ENCODE peak calls at places on chromosome 20, in five cellular contexts. One of them, this sample, is unnamed.

GRCh38 chr20:58524814-58525213 is 9.6 kb upstream of the APCDD1L start:
- DNase-seq in left ventricle myocardium inferior: no peak
- DNase-seq in foreskin fibroblast: peak; percentile 7
- DNase-seq in mucosa of descending colon: no peak
- DNase-seq in spleen: no peak
- DNase-seq in this sample: peak; percentile 94

GRCh38 chr20:63091901-63092659 is 85.3 kb upstream of the BHLHE23 start:
- DNase-seq in spleen: peak; percentile 66
- DNase-seq in left ventricle myocardium inferior: peak; percentile 12
- DNase-seq in mucosa of descending colon: no peak
- DNase-seq in foreskin fibroblast: no peak
- DNase-seq in this sample: no peak

GRCh38 chr20:33673411-33674293 is 576 bp downstream of the NECAB3 start:
- DNase-seq in foreskin fibroblast: no peak
- DNase-seq in left ventricle myocardium inferior: no peak
- DNase-seq in spleen: no peak
- DNase-seq in mucosa of descending colon: no peak
- DNase-seq in this sample: peak; percentile 19

GRCh38 chr20:46930940-46931339 is 36.3 kb downstream of the EYA2 start:
- DNase-seq in foreskin fibroblast: no peak
- DNase-seq in mucosa of descending colon: no peak
- DNase-seq in spleen: no peak
- DNase-seq in left ventricle myocardium inferior: no peak
- DNase-seq in this sample: no peak

GRCh38 chr20:61436674-61437279 is 184.7 kb downstream of the CDH4 start:
- DNase-seq in spleen: no peak
- DNase-seq in left ventricle myocardium inferior: no peak
- DNase-seq in foreskin fibroblast: peak; percentile 22
- DNase-seq in mucosa of descending colon: no peak
- DNase-seq in this sample: peak; percentile 50

GRCh38 chr20:9838378-9839295 is at the start of gene PAK5:
- DNase-seq in foreskin fibroblast: peak; percentile 39
- DNase-seq in spleen: peak; percentile 76
- DNase-seq in mucosa of descending colon: peak; percentile 18
- DNase-seq in left ventricle myocardium inferior: no peak
- DNase-seq in this sample: no peak

GRCh38 chr20:42082611-42083010 is 464.4 kb upstream of the CHD6 start:
- DNase-seq in mucosa of descending colon: peak; percentile 41
- DNase-seq in foreskin fibroblast: peak; percentile 14
- DNase-seq in spleen: no peak
- DNase-seq in left ventricle myocardium inferior: peak; percentile 60
- DNase-seq in this sample: peak; percentile 16

GRCh38 chr20:59939052-59939878 is 840 bp downstream of the PPP1R3D start:
- DNase-seq in foreskin fibroblast: no peak
- DNase-seq in mucosa of descending colon: peak; percentile 33
- DNase-seq in left ventricle myocardium inferior: peak; percentile 31
- DNase-seq in spleen: peak; percentile 90
- DNase-seq in this sample: no peak

GRCh38 chr20:58538752-58539151 is 23.6 kb upstream of the APCDD1L start:
- DNase-seq in left ventricle myocardium inferior: no peak
- DNase-seq in spleen: no peak
- DNase-seq in foreskin fibroblast: peak; percentile 21
- DNase-seq in mucosa of descending colon: no peak
- DNase-seq in this sample: no peak

GRCh38 chr20:53179749-53180148 is 207.6 kb downstream of the TSHZ2 start:
- DNase-seq in spleen: no peak
- DNase-seq in left ventricle myocardium inferior: no peak
- DNase-seq in foreskin fibroblast: no peak
- DNase-seq in mucosa of descending colon: no peak
- DNase-seq in this sample: no peak

GRCh38 chr20:59939879-59940128 is 301 bp downstream of the PPP1R3D start:
- DNase-seq in spleen: peak; percentile 93
- DNase-seq in foreskin fibroblast: peak; percentile 45
- DNase-seq in left ventricle myocardium inferior: peak; percentile 52
- DNase-seq in mucosa of descending colon: peak; percentile 51
- DNase-seq in this sample: peak; percentile 22

GRCh38 chr20:51413753-51414323 is 128.7 kb downstream of the NFATC2 start:
- DNase-seq in spleen: no peak
- DNase-seq in left ventricle myocardium inferior: no peak
- DNase-seq in foreskin fibroblast: no peak
- DNase-seq in mucosa of descending colon: no peak
- DNase-seq in this sample: no peak

GRCh38 chr20:2101935-2102584 is 433 bp downstream of the STK35 start:
- DNase-seq in foreskin fibroblast: peak; percentile 96
- DNase-seq in left ventricle myocardium inferior: peak; percentile 93
- DNase-seq in mucosa of descending colon: peak; percentile 92
- DNase-seq in spleen: peak; percentile 97
- DNase-seq in this sample: peak; percentile 97

GRCh38 chr20:52145587-52145986 is 46.0 kb downstream of the ZFP64 start:
- DNase-seq in foreskin fibroblast: no peak
- DNase-seq in left ventricle myocardium inferior: no peak
- DNase-seq in spleen: no peak
- DNase-seq in mucosa of descending colon: no peak
- DNase-seq in this sample: no peak

GRCh38 chr20:62735331-62735821 is 26.7 kb downstream of the NTSR1 start:
- DNase-seq in spleen: no peak
- DNase-seq in mucosa of descending colon: no peak
- DNase-seq in foreskin fibroblast: peak; percentile 37
- DNase-seq in left ventricle myocardium inferior: no peak
- DNase-seq in this sample: no peak

GRCh38 chr20:47150403-47151152 is 205.9 kb downstream of the ZMYND8 start:
- DNase-seq in foreskin fibroblast: peak; percentile 71
- DNase-seq in spleen: no peak
- DNase-seq in left ventricle myocardium inferior: peak; percentile 46
- DNase-seq in mucosa of descending colon: peak; percentile 75
- DNase-seq in this sample: peak; percentile 85

GRCh38 chr20:58466309-58466708 is 48.9 kb downstream of the APCDD1L start:
- DNase-seq in left ventricle myocardium inferior: no peak
- DNase-seq in mucosa of descending colon: no peak
- DNase-seq in foreskin fibroblast: no peak
- DNase-seq in spleen: no peak
- DNase-seq in this sample: no peak

GRCh38 chr20:54624701-54625472 is 149.5 kb downstream of the DOK5 start:
- DNase-seq in left ventricle myocardium inferior: no peak
- DNase-seq in mucosa of descending colon: no peak
- DNase-seq in foreskin fibroblast: peak; percentile 37
- DNase-seq in spleen: no peak
- DNase-seq in this sample: peak; percentile 55

GRCh38 chr20:389220-389619 is 8.7 kb downstream of the TRIB3 start:
- DNase-seq in mucosa of descending colon: no peak
- DNase-seq in left ventricle myocardium inferior: no peak
- DNase-seq in foreskin fibroblast: no peak
- DNase-seq in spleen: peak; percentile 42
- DNase-seq in this sample: no peak

GRCh38 chr20:51531141-51531710 is 11.3 kb downstream of the NFATC2 start:
- DNase-seq in mucosa of descending colon: no peak
- DNase-seq in left ventricle myocardium inferior: no peak
- DNase-seq in spleen: no peak
- DNase-seq in foreskin fibroblast: no peak
- DNase-seq in this sample: no peak

GRCh38 chr20:13158339-13158738 is 62.7 kb upstream of the ISM1 start:
- DNase-seq in spleen: no peak
- DNase-seq in left ventricle myocardium inferior: no peak
- DNase-seq in foreskin fibroblast: no peak
- DNase-seq in mucosa of descending colon: no peak
- DNase-seq in this sample: no peak

GRCh38 chr20:39640147-39640546 is 678.0 kb downstream of the DHX35 start:
- DNase-seq in spleen: no peak
- DNase-seq in mucosa of descending colon: no peak
- DNase-seq in foreskin fibroblast: no peak
- DNase-seq in left ventricle myocardium inferior: no peak
- DNase-seq in this sample: no peak
- TF ChIP-seq CTCF in spleen: no peak
- TF ChIP-seq CTCF in mucosa of descending colon: no peak
- TF ChIP-seq CTCF in foreskin fibroblast: no peak
- TF ChIP-seq CTCF in left ventricle myocardium inferior: no peak
- TF ChIP-seq CTCF in this sample: no peak

DNA sequence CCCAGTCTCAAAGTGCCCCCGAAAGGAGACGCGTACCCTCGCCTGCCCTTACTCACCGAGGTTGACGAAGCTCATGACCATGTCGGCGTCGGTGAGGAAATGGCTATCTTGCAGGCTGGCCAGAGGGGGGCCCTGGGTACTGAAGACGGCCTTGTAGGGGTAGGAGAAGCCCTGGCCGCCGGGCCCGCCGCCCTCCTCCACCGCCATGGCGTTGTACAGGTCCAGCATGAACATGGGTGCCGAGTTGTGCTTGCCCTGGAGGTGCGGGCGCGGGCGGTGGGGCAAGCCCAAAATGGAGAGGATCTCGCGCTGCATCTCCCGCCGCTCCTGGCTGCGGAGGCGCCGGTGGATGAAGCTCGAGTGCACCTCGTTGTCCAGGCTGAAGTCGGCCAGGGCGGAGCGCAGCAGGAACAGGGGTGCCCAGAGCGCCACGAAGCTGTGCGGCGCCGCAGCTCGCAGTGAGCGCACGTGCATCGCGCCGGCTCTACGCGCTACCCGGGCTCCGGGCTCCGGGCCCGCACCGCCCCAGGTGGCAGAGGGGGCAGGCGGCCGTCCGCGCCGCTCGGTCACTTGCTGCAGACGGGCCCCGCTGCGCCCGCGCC is 691 bp downstream of the BMP7 start:
- DNase-seq in mucosa of descending colon: no peak
- DNase-seq in left ventricle myocardium inferior: no peak
- DNase-seq in foreskin fibroblast: peak; percentile 10
- DNase-seq in spleen: no peak
- DNase-seq in this sample: no peak
- H3K4me3 ChIP-seq in mucosa of descending colon: no peak overlapping the region
- H3K4me3 ChIP-seq in left ventricle myocardium inferior: peak overlapping the region; percentile 65
- H3K4me3 ChIP-seq in foreskin fibroblast: no peak overlapping the region
- H3K4me3 ChIP-seq in spleen: peak overlapping the region; percentile 25
- H3K4me3 ChIP-seq in this sample: no peak overlapping the region

GRCh38 chr20:45592574-45593189 is 13.6 kb upstream of the WFDC8 start:
- DNase-seq in spleen: no peak
- DNase-seq in left ventricle myocardium inferior: no peak
- DNase-seq in mucosa of descending colon: peak; percentile 51
- DNase-seq in foreskin fibroblast: peak; percentile 58
- DNase-seq in this sample: peak; percentile 29
- TF ChIP-seq CTCF in spleen: peak; percentile 31
- TF ChIP-seq CTCF in left ventricle myocardium inferior: peak; percentile 50
- TF ChIP-seq CTCF in mucosa of descending colon: peak; percentile 63
- TF ChIP-seq CTCF in foreskin fibroblast: peak; percentile 77
- TF ChIP-seq CTCF in this sample: peak; percentile 63

GRCh38 chr20:17559338-17559737 is 10.5 kb upstream of the DSTN start:
- DNase-seq in mucosa of descending colon: no peak
- DNase-seq in left ventricle myocardium inferior: no peak
- DNase-seq in foreskin fibroblast: no peak
- DNase-seq in spleen: no peak
- DNase-seq in this sample: no peak

GRCh38 chr20:17558941-17559304 is 11.0 kb upstream of the DSTN start:
- DNase-seq in mucosa of descending colon: no peak
- DNase-seq in foreskin fibroblast: no peak
- DNase-seq in spleen: no peak
- DNase-seq in left ventricle myocardium inferior: no peak
- DNase-seq in this sample: no peak

GRCh38 chr20:17557675-17558006 is 12.2 kb upstream of the DSTN start:
- DNase-seq in mucosa of descending colon: peak; percentile 40
- DNase-seq in left ventricle myocardium inferior: no peak
- DNase-seq in foreskin fibroblast: peak; percentile 89
- DNase-seq in spleen: no peak
- DNase-seq in this sample: peak; percentile 87

GRCh38 chr20:17556842-17557674 is 12.8 kb upstream of the DSTN start:
- DNase-seq in mucosa of descending colon: peak; percentile 62
- DNase-seq in foreskin fibroblast: peak; percentile 71
- DNase-seq in spleen: no peak
- DNase-seq in left ventricle myocardium inferior: peak; percentile 80
- DNase-seq in this sample: peak; percentile 58

DNA sequence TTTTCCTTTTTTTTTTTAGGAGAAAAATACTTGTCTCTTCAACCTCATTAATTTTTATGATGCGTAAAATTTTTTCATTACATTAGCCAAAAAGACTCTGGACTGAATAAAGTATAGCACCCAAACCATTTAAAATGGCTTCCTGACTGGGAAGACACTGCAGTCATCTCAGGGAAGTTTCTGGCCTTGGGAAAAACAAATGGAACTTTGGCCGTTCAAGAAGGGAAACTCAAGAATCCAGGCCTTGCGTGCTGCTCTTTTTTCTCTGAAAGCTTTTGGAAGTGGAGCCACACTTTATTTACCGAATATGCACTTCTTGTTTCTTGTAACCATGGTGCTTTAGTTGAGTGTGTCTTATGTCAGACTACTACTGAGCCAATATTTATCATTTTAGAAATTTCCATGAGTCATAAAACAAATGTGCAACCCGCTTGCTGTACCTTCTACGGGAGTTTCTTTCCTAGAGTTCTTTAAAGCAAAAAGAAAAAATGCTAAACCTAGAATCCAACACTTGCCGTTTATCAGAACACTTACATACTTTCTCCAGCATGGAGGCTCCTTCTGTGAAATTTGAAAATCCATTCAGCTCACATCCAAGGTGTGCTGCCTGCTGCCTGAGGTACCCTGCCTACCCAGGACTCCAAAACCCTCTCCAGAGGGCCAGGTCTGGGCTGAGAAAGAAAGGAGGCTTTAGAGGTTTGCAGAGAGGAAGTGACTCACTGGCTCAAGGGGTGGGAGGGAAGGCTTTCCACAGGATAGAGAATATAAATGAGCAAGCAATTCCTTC is 11.5 kb upstream of the DSTN start:
- DNase-seq in left ventricle myocardium inferior: no peak
- DNase-seq in spleen: no peak
- DNase-seq in foreskin fibroblast: peak; percentile 87
- DNase-seq in mucosa of descending colon: peak; percentile 44
- DNase-seq in this sample: peak; percentile 91
- H3K4me3 ChIP-seq in left ventricle myocardium inferior: peak overlapping the region; percentile 26
- H3K4me3 ChIP-seq in spleen: no peak overlapping the region
- H3K4me3 ChIP-seq in foreskin fibroblast: peak overlapping the region; percentile 38
- H3K4me3 ChIP-seq in mucosa of descending colon: no peak overlapping the region
- H3K4me3 ChIP-seq in this sample: peak overlapping the region; percentile 40

This sample was measured in cardiac fibroblast.